ENCODE peak calls at places on chromosomes 6 and 20, in eight cellular contexts. I is A673, W is lower lobe of right lung, R is Peyer's patch, L is spleen, Q is kidney, D is MM.1S, Z is fibroblast of lung. T is an unnamed sample.

GRCh38 chr6:57224769-57225515 is 2.8 kb upstream of the RAB23 start:
- DNase-seq in I (no peak), W (no peak), R (no peak), L (no peak), Q (no peak), D (no peak), Z (peak; percentile 61), T (no peak)

GRCh38 chr20:33874129-33874528 is 63.0 kb downstream of the CHMP4B start:
- DNase-seq in I (no peak), W (no peak), R (no peak), L (no peak), Q (peak; percentile 41), D (no peak), Z (no peak), T (no peak)

GRCh38 chr20:7285918-7286556 is 518.6 kb downstream of the BMP2 start:
- DNase-seq in I (peak; percentile 86), W (peak; percentile 62), R (peak; percentile 81), L (no peak), Q (peak; percentile 77), D (peak; percentile 78), Z (peak; percentile 90), T (peak; percentile 18)

GRCh38 chr20:62969179-62969760 is 16.8 kb downstream of the SLC17A9 start:
- DNase-seq in I (peak; percentile 48), W (no peak), R (no peak), L (no peak), Q (no peak), D (no peak), Z (no peak), T (no peak)

GRCh38 chr6:111737065-111737521 is 131.4 kb upstream of the TRAF3IP2 start:
- DNase-seq in I (no peak), W (no peak), R (no peak), L (no peak), Q (no peak), D (no peak), Z (peak; percentile 49), T (no peak)

GRCh38 chr6:111722220-111722731 is 116.6 kb upstream of the TRAF3IP2 start:
- DNase-seq in I (peak; percentile 27), W (no peak), R (no peak), L (no peak), Q (no peak), D (no peak), Z (peak; percentile 92), T (no peak)

GRCh38 chr20:38256966-38257365 is 3.6 kb downstream of the KIAA1755 start:
- DNase-seq in I (no peak), W (no peak), R (peak; percentile 7), L (no peak), Q (no peak), D (no peak), Z (no peak), T (no peak)

GRCh38 chr20:37407117-37407566 is 61.2 kb downstream of the SRC start:
- DNase-seq in I (no peak), W (no peak), R (no peak), L (no peak), Q (no peak), D (no peak), Z (no peak), T (no peak)

GRCh38 chr6:126721581-126722145 is 381.7 kb downstream of the CENPW start:
- DNase-seq in I (no peak), W (no peak), R (no peak), L (no peak), Q (no peak), D (no peak), Z (peak; percentile 90), T (no peak)

GRCh38 chr6:14254505-14254904 is 136.9 kb downstream of the CD83 start:
- DNase-seq in I (no peak), W (no peak), R (no peak), L (no peak), Q (no peak), D (peak; percentile 73), Z (no peak), T (peak; percentile 61)

GRCh38 chr6:72287801-72288200 is 334.1 kb upstream of the KCNQ5 start:
- DNase-seq in I (no peak), W (no peak), R (no peak), L (no peak), Q (no peak), D (no peak), Z (no peak), T (no peak)

GRCh38 chr6:13045676-13046075 is 282.7 kb downstream of the TBC1D7 start:
- DNase-seq in I (no peak), W (no peak), R (no peak), L (no peak), Q (no peak), D (no peak), Z (no peak), T (no peak)

GRCh38 chr20:15320941-15321340 is 983.5 kb upstream of the FLRT3 start:
- DNase-seq in I (no peak), W (no peak), R (no peak), L (no peak), Q (no peak), D (no peak), Z (no peak), T (no peak)

GRCh38 chr20:15185913-15186312 is 848.5 kb upstream of the FLRT3 start:
- DNase-seq in I (no peak), W (no peak), R (no peak), L (no peak), Q (no peak), D (no peak), Z (no peak), T (no peak)

GRCh38 chr20:2625062-2625461 is 27.4 kb upstream of the NOP56 start:
- DNase-seq in I (no peak), W (no peak), R (no peak), L (no peak), Q (no peak), D (no peak), Z (no peak), T (no peak)

GRCh38 chr6:107489636-107490567 is at the start of gene SOBP:
- DNase-seq in I (peak; percentile 63), W (peak; percentile 55), R (peak; percentile 56), L (peak; percentile 84), Q (peak; percentile 87), D (peak; percentile 19), Z (peak; percentile 53), T (peak; percentile 45)

GRCh38 chr20:57661201-57662027 is 41.2 kb upstream of the ZBP1 start:
- DNase-seq in I (no peak), W (peak; percentile 46), R (peak; percentile 43), L (peak; percentile 75), Q (peak; percentile 84), D (no peak), Z (no peak), T (no peak)

GRCh38 chr6:80832337-80832736 is 725.9 kb downstream of the BCKDHB start:
- DNase-seq in I (no peak), W (no peak), R (no peak), L (no peak), Q (no peak), D (no peak), Z (no peak), T (no peak)

GRCh38 chr20:9926476-9926875 is 87.6 kb upstream of the PAK5 start:
- DNase-seq in I (no peak), W (no peak), R (no peak), L (no peak), Q (no peak), D (no peak), Z (no peak), T (no peak)
- TF ChIP-seq CTCF in I (no peak), W (no peak), R (no peak), L (no peak), Q (no peak), D (no peak), Z (no peak), T (no peak)

DNA sequence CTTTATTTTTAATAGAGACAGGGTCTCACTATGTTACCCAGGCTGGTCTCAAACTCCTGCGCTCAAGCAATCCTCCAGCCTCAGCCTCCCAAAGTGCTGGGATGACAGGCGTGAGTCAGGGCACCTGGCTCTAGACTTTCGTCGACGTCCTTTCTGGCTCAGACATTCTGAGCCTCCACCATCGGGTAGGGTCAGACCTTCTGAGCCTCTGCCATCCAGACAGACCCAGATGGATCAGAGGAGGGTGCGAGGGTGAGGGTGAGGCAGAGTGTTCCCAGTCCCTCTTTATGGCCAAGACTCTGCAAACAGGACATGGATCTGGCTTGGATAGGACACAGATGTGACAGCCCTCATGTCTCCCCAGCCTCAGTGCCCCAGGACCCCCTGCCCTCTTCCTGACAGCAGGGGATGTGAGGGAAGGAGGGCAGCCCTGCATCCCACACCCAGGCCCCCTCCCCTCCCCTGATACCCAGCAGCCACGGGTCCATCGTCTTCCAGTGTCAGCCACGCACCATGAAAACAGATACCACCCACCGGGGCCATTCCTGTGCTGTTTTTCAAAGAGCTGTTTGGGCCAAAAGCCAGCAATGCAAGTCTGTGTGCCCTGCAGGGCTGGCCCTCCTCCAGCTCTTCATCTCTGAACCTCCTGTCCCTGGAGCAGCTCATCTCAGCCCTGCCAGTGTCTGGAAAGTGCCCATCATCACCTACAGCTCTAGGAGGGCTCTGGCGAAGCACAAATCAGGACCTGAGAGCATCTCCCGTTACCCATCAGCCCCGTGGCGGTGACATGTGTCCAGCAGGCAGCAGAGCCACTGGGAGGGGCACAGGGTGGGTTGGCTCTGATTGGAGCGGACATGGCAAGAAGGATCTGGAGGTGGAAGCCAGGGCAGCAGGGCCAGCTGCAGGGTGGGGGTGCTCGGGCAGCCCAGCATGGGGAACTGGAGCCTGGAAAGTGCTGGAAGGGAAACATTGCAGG is 208.4 kb downstream of the PREX1 start:
- DNase-seq in I (peak; percentile 48), W (peak; percentile 46), R (no peak), L (peak; percentile 72), Q (peak; percentile 71), D (no peak), Z (no peak), T (no peak)
- TF ChIP-seq CTCF in I (no peak), W (no peak), R (no peak), L (no peak), Q (no peak), D (no peak), Z (no peak), T (no peak)

GRCh38 chr6:82040405-82041221 is 206.9 kb downstream of the IBTK start:
- DNase-seq in I (peak; percentile 84), W (no peak), R (peak; percentile 55), L (no peak), Q (no peak), D (peak; percentile 47), Z (peak; percentile 67), T (peak; percentile 8)
- TF ChIP-seq CTCF in I (peak; percentile 87), W (peak; percentile 58), R (peak; percentile 62), L (peak; percentile 59), Q (peak; percentile 71), D (peak; percentile 68), Z (peak; percentile 86), T (peak; percentile 82)

GRCh38 chr6:19558934-19559333 is 278.2 kb upstream of the ID4 start:
- DNase-seq in I (no peak), W (no peak), R (peak; percentile 57), L (no peak), Q (no peak), D (no peak), Z (no peak), T (no peak)

GRCh38 chr6:19557191-19557590 is 280.0 kb upstream of the ID4 start:
- DNase-seq in I (no peak), W (no peak), R (no peak), L (no peak), Q (no peak), D (no peak), Z (no peak), T (no peak)

GRCh38 chr6:19551611-19552010 is 285.6 kb upstream of the ID4 start:
- DNase-seq in I (no peak), W (no peak), R (no peak), L (no peak), Q (no peak), D (no peak), Z (no peak), T (no peak)

GRCh38 chr6:19552588-19552987 is 284.6 kb upstream of the ID4 start:
- DNase-seq in I (no peak), W (no peak), R (no peak), L (no peak), Q (no peak), D (no peak), Z (no peak), T (no peak)

GRCh38 chr6:19554356-19555225 is 282.6 kb upstream of the ID4 start:
- DNase-seq in I (no peak), W (no peak), R (no peak), L (no peak), Q (no peak), D (no peak), Z (peak; percentile 5), T (no peak)
- TF ChIP-seq CTCF in I (no peak), W (no peak), R (no peak), L (no peak), Q (no peak), D (no peak), Z (no peak), T (no peak)

T was measured in GM10248.